ENCODE peak calls at places on chromosome 9, in four cellular contexts. Y is GM12878, P is WTC11, Z is HepG2. K is an unnamed sample.

GRCh38 chr9:75372499-75373268 is 284.4 kb downstream of the OSTF1 start:
- DNase-seq in P (no peak), Y (no peak), Z (no peak), K (no peak)

GRCh38 chr9:81902601-81903000 is 25.6 kb upstream of the SPATA31D4 start:
- DNase-seq in Y (no peak), P (no peak), Z (no peak), K (no peak)

GRCh38 chr9:9790216-9790872 is 822.5 kb downstream of the PTPRD start:
- DNase-seq in P (peak; percentile 26), Y (no peak), Z (peak; percentile 45), K (no peak)

GRCh38 chr9:15133488-15133887 is 173.5 kb downstream of the TTC39B start:
- DNase-seq in Z (peak; percentile 17), P (no peak), Y (no peak), K (no peak)

GRCh38 chr9:89661956-89662717 is 57.3 kb downstream of the GADD45G start:
- DNase-seq in Y (no peak), Z (peak; percentile 75), P (peak; percentile 92), K (peak; percentile 58)

GRCh38 chr9:136552117-136552685 is 6.4 kb upstream of the NOTCH1 start:
- DNase-seq in Y (no peak), Z (no peak), P (no peak), K (no peak)

GRCh38 chr9:23635276-23635675 is 190.8 kb downstream of the ELAVL2 start:
- DNase-seq in P (no peak), Z (no peak), Y (no peak), K (no peak)

GRCh38 chr9:36881316-36882116 is 152.6 kb downstream of the PAX5 start:
- DNase-seq in P (no peak), Z (no peak), Y (no peak), K (no peak)

GRCh38 chr9:77375956-77376532 is 198.7 kb downstream of the VPS13A start:
- DNase-seq in Y (no peak), P (no peak), Z (no peak), K (no peak)

GRCh38 chr9:89984214-89984613 is 379.4 kb downstream of the GADD45G start:
- DNase-seq in Z (no peak), P (no peak), Y (no peak), K (no peak)

GRCh38 chr9:4857163-4857562 is 64.4 kb downstream of the RCL1 start:
- DNase-seq in P (no peak), Z (no peak), Y (no peak), K (no peak)

GRCh38 chr9:7205806-7206205 is 448.0 kb downstream of the KDM4C start:
- DNase-seq in Z (no peak), Y (no peak), P (no peak), K (no peak)

GRCh38 chr9:93205896-93206575 is 22.1 kb downstream of the WNK2 start:
- DNase-seq in P (no peak), Z (no peak), Y (no peak), K (no peak)

GRCh38 chr9:101727621-101728524 is 10.6 kb downstream of the GRIN3A start:
- DNase-seq in Y (no peak), Z (peak; percentile 24), P (peak; percentile 36), K (peak; percentile 22)

GRCh38 chr9:109816490-109816889 is 36.5 kb downstream of the PALM2AKAP2 start:
- DNase-seq in Y (no peak), P (no peak), Z (peak; percentile 86), K (peak; percentile 3)

GRCh38 chr9:109826554-109826953 is 46.6 kb downstream of the PALM2AKAP2 start:
- DNase-seq in Z (no peak), P (no peak), Y (no peak), K (no peak)

GRCh38 chr9:109817146-109817845 is 37.3 kb downstream of the PALM2AKAP2 start:
- DNase-seq in P (no peak), Y (no peak), Z (no peak), K (no peak)

GRCh38 chr9:109817846-109818472 is 38.0 kb downstream of the PALM2AKAP2 start:
- DNase-seq in Z (peak; percentile 83), P (peak; percentile 62), Y (peak; percentile 20), K (peak; percentile 76)

GRCh38 chr9:109821711-109822110 is 41.7 kb downstream of the PALM2AKAP2 start:
- DNase-seq in Z (no peak), Y (no peak), P (no peak), K (no peak)
- TF ChIP-seq TCF7 in Z (no peak), Y (no peak), P (no peak), K (no peak)

GRCh38 chr9:35679091-35679490 is 5.4 kb downstream of the CA9 start:
- DNase-seq in Y (no peak), Z (no peak), P (no peak), K (no peak)

GRCh38 chr9:35681341-35682002 is 7.7 kb downstream of the CA9 start:
- DNase-seq in Z (no peak), Y (no peak), P (no peak), K (no peak)

GRCh38 chr9:35682083-35682482 is 7.6 kb downstream of the TPM2 start:
- DNase-seq in Z (no peak), Y (no peak), P (no peak), K (no peak)

GRCh38 chr9:35679766-35680330 is 6.1 kb downstream of the CA9 start:
- DNase-seq in P (no peak), Y (no peak), Z (no peak), K (no peak)

GRCh38 chr9:35680331-35681105 is 6.8 kb downstream of the CA9 start:
- DNase-seq in P (peak; percentile 70), Z (no peak), Y (no peak), K (peak; percentile 33)
- TF ChIP-seq TCF7 in P (no peak), Z (no peak), Y (no peak), K (no peak)

GRCh38 chr9:129677456-129677855 is 12.0 kb downstream of the PRRX2 start:
- DNase-seq in Y (no peak), P (no peak), Z (no peak), K (no peak)

GRCh38 chr9:129678844-129679243 is 13.4 kb downstream of the PRRX2 start:
- DNase-seq in Z (no peak), Y (no peak), P (no peak), K (no peak)

GRCh38 chr9:129676287-129676686 is 10.8 kb downstream of the PRRX2 start:
- DNase-seq in P (no peak), Y (no peak), Z (no peak), K (no peak)

GRCh38 chr9:129675656-129676055 is 10.2 kb downstream of the PRRX2 start:
- DNase-seq in P (no peak), Y (no peak), Z (no peak), K (no peak)

GRCh38 chr9:129676970-129677369 is 11.5 kb downstream of the PRRX2 start:
- DNase-seq in Z (peak; percentile 15), Y (no peak), P (no peak), K (peak; percentile 41)
- TF ChIP-seq TCF7 in Z (no peak), Y (no peak), P (no peak), K (no peak)

DNA sequence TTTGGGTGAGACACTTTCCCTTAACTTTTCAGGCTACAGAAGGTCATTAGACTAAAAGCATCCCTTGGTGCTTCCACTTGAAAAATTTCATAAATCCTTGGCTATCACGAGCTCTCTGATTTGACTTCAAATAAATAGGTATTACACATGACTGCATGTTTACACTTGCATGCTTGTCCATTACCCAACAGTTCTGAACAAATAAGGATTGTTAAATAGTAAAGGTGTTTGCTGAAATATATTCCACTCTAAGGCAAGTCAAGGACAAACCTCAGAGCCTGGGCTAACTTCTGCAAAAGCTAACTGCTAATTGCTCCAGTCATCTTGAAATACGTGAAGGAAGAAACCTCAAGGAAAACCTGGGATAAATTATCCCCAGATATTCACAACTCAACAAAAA is 14.5 kb downstream of the FBXW2 start:
- DNase-seq in Z (peak; percentile 90), Y (no peak), P (no peak), K (no peak)
- TF ChIP-seq TCF7 in Z (peak; percentile 61), Y (no peak), P (no peak), K (no peak)

GRCh38 chr9:134708672-134709038 is 67.1 kb downstream of the COL5A1 start:
- DNase-seq in P (no peak), Y (no peak), Z (no peak), K (no peak)

GRCh38 chr9:134705786-134706185 is 64.2 kb downstream of the COL5A1 start:
- DNase-seq in Z (no peak), Y (no peak), P (no peak), K (no peak)

GRCh38 chr9:134707731-134708671 is 66.4 kb downstream of the COL5A1 start:
- DNase-seq in Z (no peak), Y (no peak), P (no peak), K (no peak)

GRCh38 chr9:134706522-134706921 is 64.9 kb downstream of the COL5A1 start:
- DNase-seq in Z (no peak), P (no peak), Y (no peak), K (no peak)

GRCh38 chr9:134707031-134707680 is 65.6 kb downstream of the COL5A1 start:
- DNase-seq in Y (no peak), Z (peak; percentile 7), P (no peak), K (no peak)
- TF ChIP-seq TCF7 in Y (no peak), Z (no peak), P (no peak), K (no peak)

DNA sequence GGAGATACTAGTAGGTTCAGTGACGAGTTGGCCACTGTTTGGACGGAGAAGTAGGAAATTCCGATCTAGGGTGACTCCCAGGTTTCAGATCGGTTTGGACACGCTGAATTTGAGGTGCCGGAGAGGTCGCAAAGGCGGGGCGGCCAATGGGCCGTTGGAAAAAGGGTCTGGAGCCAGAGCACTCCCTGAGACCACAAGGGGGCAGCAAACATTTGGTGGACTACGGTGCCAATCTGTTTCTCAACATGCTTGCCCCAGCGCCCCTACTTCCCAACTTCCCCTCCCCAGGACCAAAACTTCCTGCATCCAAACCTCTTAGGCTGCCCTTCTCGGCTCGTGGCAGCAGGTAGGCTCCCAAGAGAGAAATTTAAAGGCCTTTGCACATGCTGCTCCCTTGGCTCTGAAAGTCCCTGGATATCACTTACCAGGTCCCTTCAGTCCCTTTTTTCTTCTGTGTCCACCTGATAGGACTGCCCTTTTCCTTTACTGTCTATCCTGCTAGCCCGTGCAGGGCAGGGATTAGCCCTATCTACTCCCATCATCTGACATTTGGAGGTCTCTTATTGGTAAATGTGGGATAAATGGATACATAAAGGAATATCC is 992 bp upstream of the RPP25L start:
- DNase-seq in Y (no peak), Z (peak; percentile 73), P (peak; percentile 85), K (peak; percentile 60)
- TF ChIP-seq TCF7 in Y (no peak), Z (no peak), P (no peak), K (no peak)

DNA sequence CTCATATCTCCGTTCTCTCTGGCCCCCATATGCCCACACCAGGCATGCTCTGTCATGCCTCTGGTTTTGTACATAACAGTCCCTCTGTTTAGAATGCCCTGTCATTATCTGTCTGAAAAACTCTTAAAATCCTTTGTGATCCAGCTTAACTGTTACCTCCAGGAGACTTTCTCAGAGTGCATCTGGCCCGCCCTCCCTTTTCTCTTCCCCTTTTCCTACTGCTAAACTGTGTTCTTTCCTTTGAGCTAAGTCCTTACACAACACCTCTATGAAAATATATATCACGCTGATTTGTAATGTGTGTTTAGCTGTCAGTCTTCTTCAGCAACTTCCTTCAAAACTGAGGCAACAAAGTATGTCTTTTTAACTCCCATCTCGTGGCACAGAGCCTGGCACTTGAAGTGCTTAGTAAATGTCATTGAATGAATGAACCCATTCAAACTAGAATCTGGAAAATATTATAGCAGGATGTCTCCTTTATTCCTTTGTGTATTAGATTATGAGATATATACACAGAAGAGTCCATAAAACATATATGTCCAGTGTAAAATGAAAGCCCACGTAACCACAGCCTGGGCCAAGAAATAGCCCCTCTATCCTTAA is 166.2 kb upstream of the KLF9 start:
- DNase-seq in P (no peak), Z (no peak), Y (no peak), K (no peak)
- TF ChIP-seq TCF7 in P (no peak), Z (no peak), Y (no peak), K (no peak)